ENCODE peak calls at places on chromosomes 7 and 10, in eight cellular contexts. G, C, W, U, R, I, P and V are unnamed samples.
A peak's percentile ranks its signal among the peaks of the same experiment; 100 is the strongest.

GRCh38 chr10:34638405-34639054 is 176.6 kb downstream of the PARD3 start:
- DNase-seq in U (peak; percentile 89), R (peak; percentile 79), W (peak; percentile 73), I (no peak), G (peak; percentile 82), P (peak; percentile 70), C (peak; percentile 41), V (no peak)

GRCh38 chr10:69726850-69727249 is 74.9 kb upstream of the COL13A1 start:
- DNase-seq in G (no peak), U (no peak), W (no peak), R (no peak), C (no peak), P (no peak), I (no peak), V (no peak)

GRCh38 chr10:116690356-116691078 is 51.8 kb downstream of the HSPA12A start:
- DNase-seq in I (no peak), G (no peak), R (peak; percentile 58), U (peak; percentile 54), C (no peak), P (no peak), W (no peak), V (no peak)

GRCh38 chr10:24206334-24206733 is 2.6 kb upstream of the KIAA1217 start:
- DNase-seq in P (no peak), R (no peak), U (no peak), I (no peak), G (no peak), W (no peak), C (no peak), V (no peak)

GRCh38 chr10:2791774-2792443 is 275.4 kb upstream of the PFKP start:
- DNase-seq in U (no peak), R (no peak), C (no peak), G (no peak), P (no peak), W (peak; percentile 2), I (no peak), V (no peak)

GRCh38 chr7:133853706-133854276 is 273.3 kb upstream of the LRGUK start:
- DNase-seq in C (peak; percentile 50), G (peak; percentile 35), R (no peak), W (peak; percentile 79), U (peak; percentile 28), P (peak; percentile 72), I (peak; percentile 3), V (no peak)

GRCh38 chr7:83005410-83005809 is 157.3 kb downstream of the PCLO start:
- DNase-seq in C (no peak), I (no peak), P (no peak), G (no peak), W (peak; percentile 35), R (no peak), U (no peak), V (no peak)

GRCh38 chr7:92644406-92645113 is 54.4 kb upstream of the FAM133B start:
- DNase-seq in G (no peak), R (peak; percentile 54), P (no peak), C (no peak), U (no peak), I (no peak), W (no peak), V (no peak)

GRCh38 chr10:132398566-132398991 is 1.6 kb downstream of the PWWP2B start:
- DNase-seq in C (no peak), U (no peak), R (no peak), P (no peak), W (no peak), I (no peak), G (peak; percentile 21), V (no peak)

GRCh38 chr10:113739577-113739976 is 11.9 kb upstream of the PLEKHS1 start:
- DNase-seq in C (no peak), U (no peak), R (no peak), W (no peak), G (no peak), I (no peak), P (no peak), V (no peak)

GRCh38 chr7:132758983-132759382 is 182.7 kb upstream of the PLXNA4 start:
- DNase-seq in U (no peak), C (no peak), P (no peak), W (peak; percentile 36), G (no peak), R (no peak), I (no peak), V (no peak)

GRCh38 chr10:31207636-31208035 is 111.4 kb upstream of the ZEB1 start:
- DNase-seq in C (no peak), I (no peak), P (no peak), W (no peak), U (no peak), R (no peak), G (no peak), V (no peak)

GRCh38 chr10:81920213-81920829 is 45.3 kb downstream of the NRG3 start:
- DNase-seq in U (peak; percentile 20), R (no peak), P (no peak), I (peak; percentile 5), C (peak; percentile 9), W (peak; percentile 37), G (no peak), V (peak; percentile 6)

GRCh38 chr10:96829029-96829773 is 2.9 kb upstream of the LCOR start:
- DNase-seq in W (no peak), C (no peak), P (no peak), I (no peak), R (no peak), U (no peak), G (no peak), V (no peak)

GRCh38 chr10:74333174-74333573 is 182.2 kb downstream of the ADK start:
- DNase-seq in C (no peak), U (no peak), G (no peak), P (no peak), I (no peak), W (no peak), R (no peak), V (no peak)

GRCh38 chr10:107583974-107584373 is 419.5 kb upstream of the SORCS1 start:
- DNase-seq in G (no peak), U (no peak), I (no peak), C (no peak), R (no peak), W (no peak), P (no peak), V (no peak)

GRCh38 chr10:102431452-102432124 is 786 bp downstream of the CUEDC2 start:
- DNase-seq in W (peak; percentile 65), P (no peak), C (no peak), R (no peak), U (no peak), G (no peak), I (no peak), V (no peak)

GRCh38 chr7:68321076-68321639 is 1277.1 kb upstream of the AUTS2 start:
- DNase-seq in I (no peak), R (peak; percentile 52), G (no peak), C (peak; percentile 13), U (peak; percentile 17), P (peak; percentile 27), W (no peak), V (no peak)

GRCh38 chr10:79923145-79923544 is 25.8 kb downstream of the SFTPD start:
- DNase-seq in R (no peak), C (no peak), U (no peak), G (no peak), P (no peak), W (no peak), I (no peak), V (no peak)

GRCh38 chr10:132904814-132905649 is 37.3 kb downstream of the CFAP46 start:
- DNase-seq in C (no peak), G (no peak), W (no peak), I (no peak), P (no peak), U (no peak), R (no peak), V (no peak)

GRCh38 chr10:44979281-44980181 is 922 bp upstream of the DEPP1 start:
- DNase-seq in G (no peak), U (no peak), I (no peak), W (no peak), C (no peak), R (no peak), P (no peak), V (no peak)

GRCh38 chr10:49735161-49735560 is 27.0 kb downstream of the OGDHL start:
- DNase-seq in U (no peak), I (no peak), G (no peak), C (no peak), P (peak; percentile 13), R (no peak), W (no peak), V (no peak)

GRCh38 chr10:98268694-98269386 is 846 bp upstream of the LOXL4 start:
- DNase-seq in R (no peak), W (no peak), P (no peak), C (peak; percentile 36), I (no peak), U (no peak), G (no peak), V (peak; percentile 39)

GRCh38 chr7:30504347-30505173 is at the start of gene GGCT:
- DNase-seq in P (peak; percentile 99), R (peak; percentile 99), U (peak; percentile 100), G (peak; percentile 99), C (peak; percentile 96), W (peak; percentile 100), I (peak; percentile 89), V (peak; percentile 87)
- TF ChIP-seq POLR2A in P (peak; percentile 91), R (peak; percentile 79), U (peak; percentile 60), G (peak; percentile 85), C (peak; percentile 82), W (peak; percentile 97), I (peak; percentile 94), V (peak; percentile 93)

GRCh38 chr7:101217388-101218235 is at the start of the genes PLOD3 and ZNHIT1:
- DNase-seq in I (peak; percentile 94), W (peak; percentile 99), G (peak; percentile 98), C (peak; percentile 100), P (peak; percentile 95), R (peak; percentile 96), U (peak; percentile 98), V (peak; percentile 97)
- TF ChIP-seq POLR2A in I (no peak), W (peak; percentile 69), G (peak; percentile 64), C (peak; percentile 73), P (no peak), R (peak; percentile 37), U (no peak), V (peak; percentile 39)

GRCh38 chr7:106952658-106953231 is 87.7 kb downstream of the PIK3CG start:
- DNase-seq in R (peak; percentile 15), P (no peak), I (no peak), C (no peak), U (no peak), W (no peak), G (peak; percentile 20), V (no peak)

GRCh38 chr7:106952175-106952657 is 87.1 kb downstream of the PIK3CG start:
- DNase-seq in C (no peak), P (no peak), U (no peak), R (no peak), G (no peak), W (no peak), I (no peak), V (no peak)

GRCh38 chr7:106959753-106960152 is 84.8 kb upstream of the PRKAR2B start:
- DNase-seq in G (no peak), W (no peak), I (no peak), P (no peak), C (peak; percentile 10), U (no peak), R (no peak), V (no peak)

GRCh38 chr7:106962751-106963150 is 81.8 kb upstream of the PRKAR2B start:
- DNase-seq in R (no peak), W (no peak), I (no peak), G (no peak), P (no peak), C (no peak), U (no peak), V (no peak)

GRCh38 chr7:106957766-106958165 is 86.7 kb upstream of the PRKAR2B start:
- DNase-seq in U (no peak), P (no peak), C (no peak), W (peak; percentile 46), R (no peak), I (no peak), G (no peak), V (no peak)
- TF ChIP-seq POLR2A in U (no peak), P (no peak), C (no peak), W (no peak), R (no peak), I (no peak), G (no peak), V (no peak)

GRCh38 chr10:6170638-6171037 is 32.1 kb upstream of the PFKFB3 start:
- DNase-seq in P (no peak), R (peak; percentile 50), C (no peak), U (peak; percentile 61), W (no peak), G (peak; percentile 61), I (no peak), V (no peak)
- TF ChIP-seq POLR2A in P (no peak), R (no peak), C (no peak), U (no peak), W (no peak), G (no peak), I (no peak), V (no peak)